ENCODE peak calls at places on chromosomes 2 and 18, in six cellular contexts. One of them, this sample, is unnamed.

GRCh38 chr18:12282436-12283039 is 25.5 kb upstream of the TUBB6 start:
- DNase-seq in fibroblast of villous mesenchyme: peak
- DNase-seq in ovary: no peak
- DNase-seq in bronchial epithelial cell: peak
- DNase-seq in foreskin fibroblast: peak
- DNase-seq in dorsolateral prefrontal cortex: no peak
- DNase-seq in this sample: no peak

GRCh38 chr2:8636041-8636491 is 45.8 kb upstream of the ID2 start:
- DNase-seq in ovary: no peak
- DNase-seq in bronchial epithelial cell: no peak
- DNase-seq in dorsolateral prefrontal cortex: no peak
- DNase-seq in foreskin fibroblast: no peak
- DNase-seq in fibroblast of villous mesenchyme: peak
- DNase-seq in this sample: no peak

GRCh38 chr18:79019876-79020275 is 40.3 kb downstream of the SALL3 start:
- DNase-seq in bronchial epithelial cell: no peak
- DNase-seq in dorsolateral prefrontal cortex: no peak
- DNase-seq in fibroblast of villous mesenchyme: no peak
- DNase-seq in ovary: no peak
- DNase-seq in foreskin fibroblast: no peak
- DNase-seq in this sample: no peak

GRCh38 chr2:202069189-202070050 is 3.6 kb upstream of the KIAA2012 start:
- DNase-seq in foreskin fibroblast: no peak
- DNase-seq in dorsolateral prefrontal cortex: no peak
- DNase-seq in fibroblast of villous mesenchyme: peak
- DNase-seq in ovary: no peak
- DNase-seq in bronchial epithelial cell: no peak
- DNase-seq in this sample: no peak

GRCh38 chr18:71682591-71682990 is 861.6 kb downstream of the CBLN2 start:
- DNase-seq in ovary: no peak
- DNase-seq in fibroblast of villous mesenchyme: no peak
- DNase-seq in bronchial epithelial cell: no peak
- DNase-seq in foreskin fibroblast: no peak
- DNase-seq in dorsolateral prefrontal cortex: no peak
- DNase-seq in this sample: no peak

GRCh38 chr2:20326163-20326780 is 24.4 kb downstream of the PUM2 start:
- DNase-seq in foreskin fibroblast: peak
- DNase-seq in bronchial epithelial cell: peak
- DNase-seq in fibroblast of villous mesenchyme: peak
- DNase-seq in ovary: peak
- DNase-seq in dorsolateral prefrontal cortex: peak
- DNase-seq in this sample: no peak

GRCh38 chr2:63811063-63811462 is 30.6 kb upstream of the UGP2 start:
- DNase-seq in foreskin fibroblast: no peak
- DNase-seq in dorsolateral prefrontal cortex: no peak
- DNase-seq in bronchial epithelial cell: no peak
- DNase-seq in fibroblast of villous mesenchyme: no peak
- DNase-seq in ovary: no peak
- DNase-seq in this sample: no peak

GRCh38 chr2:189129971-189130370 is 49.6 kb downstream of the COL5A2 start:
- DNase-seq in fibroblast of villous mesenchyme: peak
- DNase-seq in ovary: no peak
- DNase-seq in foreskin fibroblast: peak
- DNase-seq in dorsolateral prefrontal cortex: no peak
- DNase-seq in bronchial epithelial cell: peak
- DNase-seq in this sample: no peak

GRCh38 chr2:181978351-181979150 is 7.1 kb upstream of the PPP1R1C start:
- DNase-seq in bronchial epithelial cell: peak
- DNase-seq in fibroblast of villous mesenchyme: no peak
- DNase-seq in ovary: no peak
- DNase-seq in dorsolateral prefrontal cortex: no peak
- DNase-seq in foreskin fibroblast: no peak
- DNase-seq in this sample: no peak

GRCh38 chr2:223772363-223772762 is 65.0 kb downstream of the AP1S3 start:
- DNase-seq in dorsolateral prefrontal cortex: no peak
- DNase-seq in foreskin fibroblast: no peak
- DNase-seq in fibroblast of villous mesenchyme: peak
- DNase-seq in bronchial epithelial cell: no peak
- DNase-seq in ovary: no peak
- DNase-seq in this sample: no peak

GRCh38 chr2:200305797-200306718 is at the start of gene SPATS2L:
- DNase-seq in ovary: peak
- DNase-seq in dorsolateral prefrontal cortex: peak
- DNase-seq in foreskin fibroblast: peak
- DNase-seq in fibroblast of villous mesenchyme: peak
- DNase-seq in bronchial epithelial cell: peak
- DNase-seq in this sample: peak
- TF ChIP-seq CTCF in ovary: no peak
- TF ChIP-seq CTCF in dorsolateral prefrontal cortex: no peak
- TF ChIP-seq CTCF in foreskin fibroblast: no peak
- TF ChIP-seq CTCF in fibroblast of villous mesenchyme: no peak
- TF ChIP-seq CTCF in bronchial epithelial cell: no peak
- TF ChIP-seq CTCF in this sample: peak

DNA sequence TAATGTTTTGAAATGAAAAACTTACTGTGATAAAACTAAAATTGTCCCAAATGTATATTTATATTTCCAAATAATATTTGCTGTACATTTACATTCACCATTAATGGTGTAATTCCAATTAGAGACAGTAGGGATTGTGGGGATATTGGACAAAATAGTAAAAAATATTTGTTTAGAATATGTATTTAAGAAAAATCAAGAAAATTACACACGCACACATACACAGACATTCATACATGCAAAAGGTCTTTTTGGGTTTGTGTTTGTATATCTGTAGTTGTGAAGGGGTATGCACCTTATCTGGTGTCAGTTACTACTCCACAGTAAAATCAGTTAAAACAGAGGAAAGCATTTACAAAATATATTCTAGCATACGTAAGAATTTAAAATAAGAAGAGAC is 435.9 kb upstream of the ZNF804A start:
- DNase-seq in fibroblast of villous mesenchyme: no peak
- DNase-seq in bronchial epithelial cell: no peak
- DNase-seq in ovary: no peak
- DNase-seq in dorsolateral prefrontal cortex: no peak
- DNase-seq in foreskin fibroblast: no peak
- DNase-seq in this sample: no peak
- TF ChIP-seq CTCF in fibroblast of villous mesenchyme: no peak
- TF ChIP-seq CTCF in bronchial epithelial cell: no peak
- TF ChIP-seq CTCF in ovary: no peak
- TF ChIP-seq CTCF in dorsolateral prefrontal cortex: no peak
- TF ChIP-seq CTCF in foreskin fibroblast: no peak
- TF ChIP-seq CTCF in this sample: no peak

DNA sequence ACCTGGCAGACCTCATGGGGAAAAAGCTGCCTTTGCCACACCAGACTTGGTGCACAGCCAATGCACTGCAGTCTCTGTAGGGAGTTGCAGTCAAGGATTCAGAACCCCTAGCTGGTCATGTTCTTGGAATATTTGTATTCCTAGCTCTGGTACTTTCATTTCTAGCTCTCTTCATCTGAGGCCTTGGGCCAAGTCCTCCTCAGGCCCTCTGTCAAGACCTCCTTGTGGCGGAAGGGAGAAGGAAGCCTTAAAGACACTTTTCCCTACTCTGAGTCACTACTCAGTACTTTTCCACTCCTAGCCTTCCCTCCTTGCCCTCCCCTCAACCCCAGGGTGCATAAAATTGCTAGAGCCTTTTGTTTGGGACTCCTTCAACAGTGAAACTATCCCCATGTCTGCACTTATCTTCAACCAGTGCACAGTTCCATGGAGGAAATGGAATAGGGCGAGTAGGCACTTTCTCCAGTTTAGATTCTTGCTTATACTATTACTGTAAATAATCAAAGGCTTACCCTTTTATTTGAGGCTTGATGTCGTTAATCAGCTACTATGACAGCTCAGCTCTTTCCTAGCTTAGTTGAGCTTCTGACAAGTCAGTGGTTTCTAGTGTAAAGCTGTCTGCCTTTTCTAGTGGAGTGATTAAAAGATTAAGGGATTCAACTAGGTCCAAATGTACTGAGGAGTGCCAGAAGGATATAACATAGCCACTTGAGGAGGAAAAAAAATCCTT is 15.8 kb downstream of the M1AP start:
- DNase-seq in ovary: no peak
- DNase-seq in foreskin fibroblast: no peak
- DNase-seq in bronchial epithelial cell: peak
- DNase-seq in fibroblast of villous mesenchyme: peak
- DNase-seq in dorsolateral prefrontal cortex: no peak
- DNase-seq in this sample: no peak
- TF ChIP-seq CTCF in ovary: no peak
- TF ChIP-seq CTCF in foreskin fibroblast: peak
- TF ChIP-seq CTCF in bronchial epithelial cell: no peak
- TF ChIP-seq CTCF in fibroblast of villous mesenchyme: peak
- TF ChIP-seq CTCF in dorsolateral prefrontal cortex: no peak
- TF ChIP-seq CTCF in this sample: peak

GRCh38 chr18:46677609-46678470 is 20.8 kb upstream of the LOXHD1 start:
- DNase-seq in dorsolateral prefrontal cortex: no peak
- DNase-seq in ovary: no peak
- DNase-seq in fibroblast of villous mesenchyme: peak
- DNase-seq in bronchial epithelial cell: peak
- DNase-seq in foreskin fibroblast: no peak
- DNase-seq in this sample: no peak
- TF ChIP-seq CTCF in dorsolateral prefrontal cortex: peak
- TF ChIP-seq CTCF in ovary: no peak
- TF ChIP-seq CTCF in fibroblast of villous mesenchyme: no peak
- TF ChIP-seq CTCF in bronchial epithelial cell: no peak
- TF ChIP-seq CTCF in foreskin fibroblast: peak
- TF ChIP-seq CTCF in this sample: no peak

GRCh38 chr2:61789807-61790602 is 63.9 kb downstream of the FAM161A start:
- DNase-seq in dorsolateral prefrontal cortex: no peak
- DNase-seq in ovary: no peak
- DNase-seq in bronchial epithelial cell: peak
- DNase-seq in foreskin fibroblast: no peak
- DNase-seq in fibroblast of villous mesenchyme: peak
- DNase-seq in this sample: no peak

GRCh38 chr2:61787941-61788340 is 65.9 kb downstream of the FAM161A start:
- DNase-seq in foreskin fibroblast: no peak
- DNase-seq in dorsolateral prefrontal cortex: no peak
- DNase-seq in ovary: no peak
- DNase-seq in bronchial epithelial cell: no peak
- DNase-seq in fibroblast of villous mesenchyme: no peak
- DNase-seq in this sample: no peak

GRCh38 chr2:61792355-61792754 is 61.5 kb downstream of the FAM161A start:
- DNase-seq in fibroblast of villous mesenchyme: no peak
- DNase-seq in bronchial epithelial cell: no peak
- DNase-seq in dorsolateral prefrontal cortex: no peak
- DNase-seq in ovary: no peak
- DNase-seq in foreskin fibroblast: no peak
- DNase-seq in this sample: no peak

GRCh38 chr2:61795408-61795807 is 58.5 kb downstream of the FAM161A start:
- DNase-seq in dorsolateral prefrontal cortex: no peak
- DNase-seq in bronchial epithelial cell: no peak
- DNase-seq in ovary: no peak
- DNase-seq in fibroblast of villous mesenchyme: no peak
- DNase-seq in foreskin fibroblast: no peak
- DNase-seq in this sample: no peak

DNA sequence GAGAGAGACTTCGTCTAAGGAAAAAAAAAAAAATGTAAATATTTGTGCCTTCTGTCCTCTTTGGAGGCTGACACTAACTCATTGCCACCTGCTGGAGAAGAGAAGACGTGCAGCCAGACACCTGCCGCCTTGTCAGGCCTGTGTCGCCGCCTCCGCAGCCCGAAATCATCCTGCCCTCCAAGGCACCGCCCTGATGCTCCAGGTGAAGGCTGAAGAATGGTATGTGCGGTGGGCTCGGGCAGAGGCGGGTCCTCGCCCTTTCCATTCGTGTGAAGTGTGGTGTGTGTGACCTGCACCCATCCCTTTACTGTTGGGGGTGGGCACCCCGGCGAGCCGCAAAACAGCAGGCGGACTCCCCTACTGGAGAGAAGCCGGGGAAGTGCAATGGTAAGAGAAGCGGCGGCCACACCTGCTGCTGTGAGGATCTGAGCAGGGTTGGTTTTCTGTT is 60.4 kb downstream of the FAM161A start:
- DNase-seq in bronchial epithelial cell: peak
- DNase-seq in fibroblast of villous mesenchyme: peak
- DNase-seq in foreskin fibroblast: peak
- DNase-seq in dorsolateral prefrontal cortex: peak
- DNase-seq in ovary: peak
- DNase-seq in this sample: no peak
- TF ChIP-seq CTCF in bronchial epithelial cell: peak
- TF ChIP-seq CTCF in fibroblast of villous mesenchyme: peak
- TF ChIP-seq CTCF in foreskin fibroblast: peak
- TF ChIP-seq CTCF in dorsolateral prefrontal cortex: peak
- TF ChIP-seq CTCF in ovary: no peak
- TF ChIP-seq CTCF in this sample: peak

GRCh38 chr2:125745514-125745913 is 910.4 kb upstream of the GYPC start:
- DNase-seq in ovary: no peak
- DNase-seq in fibroblast of villous mesenchyme: no peak
- DNase-seq in foreskin fibroblast: no peak
- DNase-seq in dorsolateral prefrontal cortex: no peak
- DNase-seq in bronchial epithelial cell: peak
- DNase-seq in this sample: no peak
- TF ChIP-seq CTCF in ovary: no peak
- TF ChIP-seq CTCF in fibroblast of villous mesenchyme: no peak
- TF ChIP-seq CTCF in foreskin fibroblast: no peak
- TF ChIP-seq CTCF in dorsolateral prefrontal cortex: peak
- TF ChIP-seq CTCF in bronchial epithelial cell: no peak
- TF ChIP-seq CTCF in this sample: no peak